ENCODE peak calls at places on chromosomes 11 and 22, in six cellular contexts. R is cardiac muscle cell, T is brain microvascular endothelial cell, J is A549, M is MCF 10A, Y is astrocyte of the spinal cord. Z is an unnamed sample.

GRCh38 chr22:32204211-32204855 is 540 bp downstream of the RFPL2 start:
- DNase-seq in R (no peak), Y (no peak), J (peak), M (no peak), T (no peak), Z (peak)

GRCh38 chr22:47495102-47495501 is 732.7 kb downstream of the TBC1D22A start:
- DNase-seq in Y (no peak), M (no peak), R (no peak), J (no peak), T (no peak), Z (no peak)

GRCh38 chr22:37334859-37335818 is 52.8 kb downstream of the CYTH4 start:
- DNase-seq in J (no peak), Y (no peak), R (peak), M (no peak), T (no peak), Z (no peak)

GRCh38 chr22:31650391-31650790 is 11.6 kb downstream of the PISD start:
- DNase-seq in Y (peak), T (peak), R (peak), J (no peak), M (peak), Z (no peak)

GRCh38 chr11:62245271-62245753 is 3.3 kb downstream of the SCGB1D2 start:
- DNase-seq in J (peak), Y (peak), R (peak), M (peak), T (peak), Z (peak)

GRCh38 chr11:72613977-72614376 is 60.2 kb downstream of the PDE2A start:
- DNase-seq in R (no peak), T (no peak), M (no peak), Y (no peak), J (no peak), Z (peak)

GRCh38 chr11:71086687-71087258 is 165.6 kb downstream of the SHANK2 start:
- DNase-seq in R (peak), M (peak), T (peak), J (peak), Y (peak), Z (no peak)

GRCh38 chr11:68302256-68303054 is 9.9 kb upstream of the LRP5 start:
- DNase-seq in Y (peak), M (peak), J (no peak), R (peak), T (peak), Z (no peak)

GRCh38 chr11:126334665-126335462 is 20.6 kb upstream of the ST3GAL4 start:
- DNase-seq in Y (peak), M (no peak), J (no peak), R (no peak), T (peak), Z (no peak)

GRCh38 chr22:37259540-37260029 is 15.5 kb upstream of the RAC2 start:
- DNase-seq in M (peak), R (peak), T (peak), Y (peak), J (peak), Z (no peak)

GRCh38 chr11:679271-680207 is 15.5 kb downstream of the DEAF1 start:
- DNase-seq in M (no peak), Y (no peak), R (no peak), T (no peak), J (no peak), Z (no peak)
- TF ChIP-seq CTCF in M (no peak), Y (no peak), R (no peak), T (no peak), J (no peak), Z (no peak)

GRCh38 chr11:33704240-33705002 is 3.8 kb upstream of the C11orf91 start:
- DNase-seq in R (no peak), T (no peak), Y (no peak), J (no peak), M (no peak), Z (no peak)
- TF ChIP-seq CTCF in R (no peak), T (peak), Y (no peak), J (no peak), M (no peak), Z (no peak)

DNA sequence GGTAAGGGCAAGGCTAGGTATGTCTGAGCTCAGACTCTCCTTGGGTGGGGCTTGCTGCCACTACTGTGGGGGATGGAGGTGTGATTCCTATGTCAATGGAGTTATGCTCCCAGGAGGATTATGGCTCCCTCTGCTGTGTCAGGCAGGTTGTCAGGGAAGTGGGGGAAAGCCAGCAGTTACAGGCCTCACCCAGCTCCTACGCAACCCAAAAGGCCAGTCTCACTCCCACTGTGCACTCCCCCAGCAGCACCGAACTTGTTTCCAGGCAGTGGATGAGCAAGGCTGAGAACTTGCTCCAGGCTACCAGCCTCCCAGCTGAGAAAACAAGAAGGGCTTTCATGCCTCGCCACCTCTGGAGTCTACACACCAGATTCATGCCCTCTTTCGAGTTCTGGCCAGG is 18.2 kb downstream of the C11orf91 start:
- DNase-seq in J (no peak), T (no peak), Y (peak), R (no peak), M (peak), Z (no peak)
- TF ChIP-seq CTCF in J (no peak), T (peak), Y (peak), R (peak), M (peak), Z (no peak)

DNA sequence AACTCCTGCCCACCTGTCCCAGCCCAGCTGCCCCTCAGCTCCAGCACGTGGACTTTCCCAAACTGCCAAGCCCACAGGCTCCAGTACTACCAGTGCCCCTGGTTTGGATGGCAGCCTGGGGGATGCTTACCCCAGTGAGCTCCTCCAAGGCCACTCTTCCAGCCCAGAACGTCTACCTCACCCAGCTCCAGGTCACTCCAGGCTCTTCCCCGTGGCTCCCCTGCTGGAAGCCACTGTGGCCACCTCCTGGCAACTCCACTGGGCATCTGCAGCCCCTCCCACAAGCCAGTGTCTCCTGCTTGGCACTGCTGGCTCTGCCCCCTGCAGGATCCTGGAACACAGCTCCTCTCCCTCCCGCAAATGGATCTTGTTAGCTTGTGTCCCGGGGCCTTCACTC is 29.3 kb downstream of the LMO1 start:
- DNase-seq in R (no peak), T (no peak), M (peak), J (peak), Y (no peak), Z (no peak)
- TF ChIP-seq CTCF in R (no peak), T (peak), M (no peak), J (peak), Y (no peak), Z (no peak)

DNA sequence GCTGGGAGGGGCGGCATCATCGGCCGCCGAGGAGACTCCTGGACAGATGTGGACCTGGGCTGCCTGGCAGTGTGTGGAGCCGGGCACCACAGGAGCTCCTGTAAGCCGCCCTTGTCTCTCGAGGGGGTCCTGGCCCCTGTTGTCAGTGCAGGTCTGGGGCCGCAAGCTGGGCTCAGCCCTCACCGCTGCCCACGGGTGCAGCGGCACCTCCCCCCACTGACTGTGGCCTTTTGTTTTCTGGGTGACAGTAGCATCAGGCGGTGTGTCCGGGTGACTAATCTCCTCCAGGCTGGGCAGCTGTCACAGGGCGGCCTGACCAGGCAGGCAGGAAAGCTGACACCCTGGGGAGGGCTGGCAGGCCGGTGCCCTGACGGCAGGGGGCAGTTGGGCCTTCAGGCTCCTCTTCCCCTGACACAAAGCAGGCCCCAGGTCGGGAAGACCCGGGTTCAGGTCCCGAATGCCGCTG is 16.2 kb downstream of the DGKZ start:
- DNase-seq in M (peak), T (peak), Y (peak), R (no peak), J (no peak), Z (no peak)
- TF ChIP-seq CTCF in M (no peak), T (peak), Y (peak), R (no peak), J (no peak), Z (no peak)

GRCh38 chr22:49604732-49605302 is 222.9 kb downstream of the BRD1 start:
- DNase-seq in Y (no peak), M (no peak), T (no peak), R (no peak), J (no peak), Z (no peak)
- TF ChIP-seq CTCF in Y (no peak), M (no peak), T (no peak), R (no peak), J (no peak), Z (no peak)

DNA sequence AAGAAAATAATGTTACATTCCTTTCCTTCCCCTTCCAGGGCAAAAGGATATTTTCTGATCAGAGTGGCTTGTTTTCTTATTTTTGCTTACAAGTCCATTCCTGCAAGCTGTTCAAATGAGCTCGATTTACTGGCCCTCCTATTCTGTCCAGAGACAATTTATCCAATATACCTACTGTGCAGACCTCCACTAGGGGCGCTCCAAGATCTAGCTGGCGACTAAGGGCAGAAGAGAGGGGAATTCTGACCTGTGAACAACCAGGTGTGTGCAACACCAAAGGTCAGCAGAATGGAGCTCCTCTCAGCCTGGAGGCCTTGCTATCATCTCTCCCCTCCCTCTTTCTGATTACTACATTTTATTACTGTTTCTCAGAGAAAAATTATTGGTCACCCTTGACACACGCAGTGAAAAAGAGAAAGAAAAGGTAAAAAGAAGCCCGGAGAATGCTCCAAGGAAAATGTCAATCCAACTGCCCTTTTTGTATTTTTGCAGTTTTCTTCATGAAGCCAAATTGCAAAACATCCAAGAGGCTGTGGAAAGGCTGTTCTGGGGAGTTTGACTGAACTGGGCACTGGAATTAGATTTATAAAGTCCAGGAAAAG is 3.2 kb downstream of the SEZ6L start:
- DNase-seq in M (peak), T (peak), J (peak), Y (peak), R (peak), Z (peak)
- TF ChIP-seq CTCF in M (peak), T (peak), J (peak), Y (peak), R (peak), Z (peak)